ENCODE peak calls at places on chromosomes 16 and 17, in four cellular contexts. W is testis, P is pancreas, K is uterus. N is an unnamed sample. For H3K9me3, H3K4me1 and H3K36me3, the result is how much of the 10 kb centered on the place peaks cover.

GRCh38 chr16:14579266-14579665 is 50.8 kb downstream of the PARN start:
- DNase-seq in W (no peak), P (no peak), K (no peak), N (no peak)

GRCh38 chr16:74874912-74875311 is 100.3 kb upstream of the FA2H start:
- DNase-seq in K (no peak), W (no peak), P (peak), N (no peak)

GRCh38 chr17:50529849-50530248 is 2.7 kb upstream of the EPN3 start:
- DNase-seq in P (no peak), K (no peak), W (no peak), N (no peak)

GRCh38 chr17:181213-182163 is at the start of gene DOC2B:
- DNase-seq in P (peak), W (peak), K (no peak), N (peak)

GRCh38 chr16:31198207-31198882 is 4.2 kb downstream of the PYCARD start:
- DNase-seq in K (no peak), P (no peak), W (no peak), N (no peak)

GRCh38 chr16:84600343-84601229 is 17.3 kb downstream of the COTL1 start:
- DNase-seq in W (no peak), P (no peak), K (no peak), N (peak)

GRCh38 chr16:12819126-12820117 is 15.7 kb upstream of the CPPED1 start:
- DNase-seq in K (peak), W (peak), P (peak), N (peak)

GRCh38 chr16:4897328-4897727 is 39.6 kb downstream of the PPL start:
- DNase-seq in W (no peak), P (no peak), K (no peak), N (no peak)

GRCh38 chr17:64491034-64491860 is 5.6 kb downstream of the POLG2 start:
- DNase-seq in P (no peak), W (no peak), K (no peak), N (no peak)

GRCh38 chr17:1882836-1883235 is 53.0 kb downstream of the RPA1 start:
- DNase-seq in W (peak), P (no peak), K (no peak), N (peak)

GRCh38 chr17:9929873-9930272 is 24.8 kb upstream of the RCVRN start:
- DNase-seq in W (no peak), P (no peak), K (peak), N (no peak)

GRCh38 chr17:42889809-42890208 is 10.8 kb upstream of the G6PC1 start:
- DNase-seq in W (no peak), P (no peak), K (no peak), N (no peak)
- H3K9me3 ChIP-seq in W (under half), P (under half), K (under half), N (under half)

DNA sequence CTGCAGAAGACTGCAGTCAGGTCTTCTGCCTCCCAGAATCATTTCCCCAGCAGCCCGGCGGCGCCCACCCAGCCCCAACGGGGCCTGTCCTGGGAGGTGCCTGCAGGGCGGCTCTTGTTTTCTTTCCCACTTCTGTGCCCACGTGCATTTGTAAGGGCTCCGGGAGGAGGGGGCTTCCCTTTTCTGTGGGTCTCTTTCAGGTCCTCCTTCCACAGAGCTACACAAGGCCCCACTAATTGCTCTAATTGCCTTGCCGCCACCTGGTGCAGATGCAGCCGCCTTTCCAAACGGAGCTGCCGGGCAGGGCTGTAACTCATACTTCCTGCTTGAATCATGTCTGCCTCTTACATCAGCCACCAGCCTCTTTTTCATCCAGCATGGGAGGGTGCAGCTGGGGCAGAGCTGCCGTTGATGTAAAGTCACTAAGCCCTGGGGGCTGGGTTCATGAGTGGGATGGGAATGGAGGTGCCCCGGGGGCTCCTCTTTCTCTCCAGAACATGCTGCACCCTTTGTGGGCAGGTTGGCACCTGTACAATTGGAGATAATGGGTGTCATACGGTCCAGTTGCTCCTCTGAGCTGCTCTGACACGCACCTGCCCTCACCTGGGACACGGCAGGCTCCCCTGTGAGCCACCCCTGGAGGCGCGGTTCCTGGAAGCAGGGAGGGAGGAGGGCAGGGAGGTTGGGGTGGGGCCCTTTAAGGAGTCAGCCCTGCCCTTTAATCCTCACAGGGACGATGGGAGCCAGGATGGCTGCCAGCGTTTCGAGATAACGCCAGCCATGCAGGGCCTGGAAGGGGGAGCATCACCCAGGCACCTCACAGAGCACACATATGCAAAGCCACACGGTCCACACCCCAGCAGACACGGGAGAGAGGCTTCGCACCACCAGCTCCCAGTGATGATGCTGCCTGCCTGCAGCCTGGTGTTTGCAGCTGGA is 41.1 kb upstream of the KLHDC4 start:
- DNase-seq in P (peak), W (peak), K (no peak), N (no peak)
- H3K4me1 ChIP-seq in P (under half), W (under half), K (under half), N (under half)

DNA sequence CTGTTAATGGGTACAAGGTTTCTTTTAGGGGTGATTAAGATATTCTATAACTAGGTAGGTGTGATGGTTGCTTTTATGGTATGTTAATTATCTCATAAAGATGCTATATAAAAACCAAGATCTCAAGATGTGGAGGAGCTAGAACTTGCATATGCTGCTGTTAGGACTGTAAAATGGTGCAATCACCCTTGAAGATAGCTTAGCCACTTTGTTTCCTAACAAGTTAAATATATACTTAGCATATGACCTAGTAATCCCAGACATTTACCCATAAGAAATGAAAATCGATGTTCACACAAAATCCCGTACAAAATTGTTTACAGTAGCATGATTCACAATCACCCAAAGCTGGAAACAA is 25.1 kb downstream of the GGA2 start:
- DNase-seq in K (no peak), P (no peak), W (no peak), N (no peak)
- H3K36me3 ChIP-seq in K (under half), P (under half), W (under half), N (half or more)

DNA sequence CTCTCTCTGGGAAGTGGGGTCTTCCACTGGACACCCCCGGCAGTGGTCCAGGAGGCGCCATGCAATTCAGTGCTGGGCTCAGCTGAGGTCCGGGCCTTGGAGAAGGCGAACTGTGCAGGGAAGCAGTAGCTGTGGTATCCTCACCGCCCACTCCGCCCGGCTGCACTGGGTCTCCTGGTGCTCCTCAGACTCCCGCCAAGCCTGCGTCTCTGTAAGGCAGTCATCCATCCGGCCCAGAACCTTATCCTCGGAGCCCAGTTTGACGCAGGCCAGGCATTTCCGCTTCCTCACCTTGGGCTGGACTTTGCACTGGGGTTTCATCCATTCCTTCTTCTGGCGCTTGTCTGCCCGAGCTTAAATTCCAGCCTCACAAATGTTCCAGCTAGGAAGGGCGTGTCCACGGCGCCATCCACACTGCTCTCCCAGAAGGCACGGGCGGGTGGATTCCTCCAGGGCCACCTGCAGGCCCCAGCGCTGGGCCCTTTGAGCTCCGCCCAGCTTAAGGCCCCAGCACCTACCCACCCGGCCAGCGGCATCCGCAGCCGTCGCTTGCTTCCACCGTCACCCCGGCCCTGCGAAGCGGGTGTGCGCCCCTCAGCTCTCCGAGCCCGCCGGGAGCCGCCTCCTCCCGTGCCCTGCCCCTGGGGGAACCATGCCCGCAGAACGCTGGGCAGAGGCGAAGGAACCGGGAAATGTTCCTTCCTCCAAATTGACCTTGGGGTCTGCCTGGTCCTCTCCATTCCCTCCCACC is 1884.8 kb downstream of the TP53TG3F start:
- DNase-seq in P (no peak), W (peak), K (no peak), N (no peak)
- H3K9me3 ChIP-seq in P (under half), W (under half), K (under half), N (under half)

DNA sequence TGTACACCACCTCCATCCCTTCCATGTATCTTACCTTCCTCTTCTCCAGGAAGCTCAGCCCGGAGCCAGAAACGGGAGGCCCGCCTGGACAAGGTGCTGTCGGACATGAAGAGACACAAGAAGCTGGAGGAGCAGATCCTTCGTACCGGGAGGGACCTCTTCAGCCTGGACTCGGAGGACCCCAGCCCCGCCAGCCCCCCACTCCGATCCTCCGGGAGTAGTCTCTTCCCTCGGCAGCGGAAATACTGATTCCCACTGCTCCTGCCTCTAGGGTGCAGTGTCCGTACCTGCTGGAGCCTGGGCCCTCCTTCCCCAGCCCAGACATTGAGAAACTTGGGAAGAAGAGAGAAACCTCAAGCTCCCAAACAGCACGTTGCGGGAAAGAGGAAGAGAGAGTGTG is 756 bp upstream of the MVP start:
- DNase-seq in K (no peak), P (no peak), W (peak), N (no peak)
- H3K4me1 ChIP-seq in K (under half), P (under half), W (half or more), N (under half)

GRCh38 chr17:77204531-77204930 is 63.8 kb downstream of the SEC14L1 start:
- DNase-seq in K (no peak), P (no peak), W (no peak), N (no peak)
- H3K36me3 ChIP-seq in K (under half), P (under half), W (under half), N (under half)

N was measured in cardiac muscle cell.